ENCODE peak calls at places on chromosome 21, in four cellular contexts. Y is ovary, V is IMR-90, A is AG09309. K is an unnamed sample.

GRCh38 chr21:29077651-29078090 is 4.2 kb upstream of the CCT8 start:
- DNase-seq in Y (no peak), V (peak; percentile 48), A (no peak), K (no peak)

GRCh38 chr21:41803316-41803715 is 36.5 kb upstream of the RIPK4 start:
- DNase-seq in Y (no peak), V (no peak), A (no peak), K (no peak)

GRCh38 chr21:29300547-29301138 is 1.9 kb downstream of the BACH1 start:
- DNase-seq in Y (no peak), V (peak; percentile 56), A (no peak), K (no peak)

GRCh38 chr21:21216013-21216412 is 217.8 kb downstream of the NCAM2 start:
- DNase-seq in Y (no peak), V (no peak), A (no peak), K (no peak)

GRCh38 chr21:43611598-43612369 is 47.5 kb downstream of the HSF2BP start:
- DNase-seq in Y (peak; percentile 64), V (peak; percentile 95), A (no peak), K (no peak)

GRCh38 chr21:42688841-42689371 is 35.5 kb downstream of the PDE9A start:
- DNase-seq in Y (no peak), V (no peak), A (no peak), K (no peak)

GRCh38 chr21:15809818-15810217 is 80.0 kb downstream of the USP25 start:
- DNase-seq in Y (no peak), V (peak; percentile 78), A (no peak), K (no peak)

GRCh38 chr21:23725576-23725975 is 1881.7 kb downstream of the MRPL39 start:
- DNase-seq in Y (no peak), V (no peak), A (no peak), K (no peak)

GRCh38 chr21:39637971-39638628 is 25.4 kb downstream of the B3GALT5 start:
- DNase-seq in Y (no peak), V (no peak), A (no peak), K (no peak)

GRCh38 chr21:40568756-40569155 is 278.2 kb downstream of the DSCAM start:
- DNase-seq in Y (no peak), V (no peak), A (no peak), K (no peak)

GRCh38 chr21:16117851-16118592 is 388.2 kb downstream of the USP25 start:
- DNase-seq in Y (no peak), V (peak; percentile 88), A (peak; percentile 88), K (no peak)

GRCh38 chr21:20551939-20552338 is 446.3 kb upstream of the NCAM2 start:
- DNase-seq in Y (no peak), V (no peak), A (no peak), K (no peak)

GRCh38 chr21:42319851-42320602 is 4.8 kb upstream of the TFF3 start:
- DNase-seq in Y (no peak), V (no peak), A (no peak), K (no peak)

GRCh38 chr21:24045775-24046215 is 1561.5 kb downstream of the MRPL39 start:
- DNase-seq in Y (peak; percentile 51), V (peak; percentile 99), A (no peak), K (peak; percentile 87)

GRCh38 chr21:9837946-9838801 is 683.2 kb upstream of the TPTE start:
- DNase-seq in Y (no peak), V (no peak), A (no peak), K (no peak)

GRCh38 chr21:39016740-39017315 is 166.4 kb downstream of the PSMG1 start:
- DNase-seq in Y (no peak), V (peak; percentile 40), A (peak; percentile 33), K (no peak)

GRCh38 chr21:43771698-43772367 is 4.3 kb downstream of the CSTB start:
- DNase-seq in Y (no peak), V (no peak), A (no peak), K (no peak)

GRCh38 chr21:42555756-42556438 is 42.2 kb downstream of the SLC37A1 start:
- DNase-seq in Y (no peak), V (no peak), A (no peak), K (no peak)

GRCh38 chr21:28641731-28642130 is 350.9 kb downstream of the LTN1 start:
- DNase-seq in Y (no peak), V (no peak), A (no peak), K (no peak)

GRCh38 chr21:41816583-41817165 is 49.8 kb upstream of the RIPK4 start:
- DNase-seq in Y (peak; percentile 60), V (peak; percentile 46), A (peak; percentile 4), K (no peak)

GRCh38 chr21:42343101-42343500 is 7.7 kb downstream of the TFF2 start:
- DNase-seq in Y (no peak), V (no peak), A (no peak), K (no peak)

GRCh38 chr21:28906236-28906635 is 86.4 kb downstream of the LTN1 start:
- DNase-seq in Y (no peak), V (no peak), A (no peak), K (no peak)

GRCh38 chr21:24514081-24514733 is 1093.1 kb downstream of the MRPL39 start:
- DNase-seq in Y (no peak), V (peak; percentile 27), A (no peak), K (no peak)

GRCh38 chr21:43193651-43194302 is 25.0 kb downstream of the CRYAA start:
- DNase-seq in Y (no peak), V (peak; percentile 89), A (peak; percentile 32), K (no peak)

GRCh38 chr21:16124397-16125130 is 394.8 kb downstream of the USP25 start:
- DNase-seq in Y (peak; percentile 17), V (peak; percentile 89), A (peak; percentile 90), K (peak; percentile 43)

GRCh38 chr21:42833439-42833815 is 45.9 kb downstream of the WDR4 start:
- DNase-seq in Y (no peak), V (peak; percentile 5), A (no peak), K (no peak)

GRCh38 chr21:37207441-37208009 is 59.6 kb downstream of the VPS26C start:
- DNase-seq in Y (no peak), V (no peak), A (no peak), K (no peak)

GRCh38 chr21:15494481-15494880 is 235.3 kb upstream of the USP25 start:
- DNase-seq in Y (no peak), V (no peak), A (no peak), K (no peak)

GRCh38 chr21:41726630-41726969 is 40.3 kb downstream of the RIPK4 start:
- DNase-seq in Y (no peak), V (no peak), A (no peak), K (no peak)

GRCh38 chr21:41706678-41707077 is 60.2 kb downstream of the RIPK4 start:
- DNase-seq in Y (no peak), V (peak; percentile 39), A (no peak), K (no peak)

GRCh38 chr21:43667191-43667904 is 8.0 kb downstream of the RRP1B start:
- DNase-seq in Y (no peak), V (peak; percentile 81), A (peak; percentile 70), K (no peak)

GRCh38 chr21:31731112-31731801 is 661 bp downstream of the SCAF4 start:
- DNase-seq in Y (peak; percentile 25), V (no peak), A (no peak), K (no peak)
- TF ChIP-seq CTCF in Y (no peak), V (no peak), A (no peak), K (no peak)

DNA sequence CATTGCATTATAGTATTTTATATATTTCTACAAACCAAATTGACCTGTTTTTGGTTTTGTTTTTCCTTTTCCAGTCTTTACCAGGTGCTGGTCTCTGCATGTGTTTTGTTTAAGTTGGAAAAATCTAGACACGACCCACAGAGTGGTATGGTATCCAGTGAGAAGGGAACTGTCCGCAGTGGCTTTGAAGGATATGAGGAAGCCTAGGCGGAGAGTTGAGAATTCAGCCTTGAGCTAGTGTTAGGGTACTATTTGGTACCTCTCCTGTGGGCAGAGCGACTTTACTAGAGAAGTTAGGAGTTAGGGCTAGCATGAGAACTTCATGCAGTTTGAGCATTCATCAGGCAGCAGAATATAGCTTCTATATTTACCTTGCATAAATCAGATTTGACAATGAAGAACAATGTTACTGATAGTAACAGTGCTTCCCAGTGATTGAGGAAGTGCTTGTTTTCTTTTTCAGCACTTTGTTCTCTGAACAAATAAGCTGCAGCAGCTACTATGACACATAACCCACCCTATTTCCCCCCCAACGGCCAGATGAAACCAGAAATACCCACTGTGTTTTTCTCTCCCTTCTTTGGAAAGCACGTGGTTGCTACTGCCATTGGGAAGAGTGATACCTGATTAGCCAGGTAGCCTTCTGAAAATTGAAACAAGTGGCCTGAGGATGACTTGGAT is 19.0 kb downstream of the MRPS6 start:
- DNase-seq in Y (no peak), V (no peak), A (no peak), K (no peak)
- H3K4me3 ChIP-seq in Y (no peak overlapping the region), V (no peak overlapping the region), A (no peak overlapping the region), K (no peak overlapping the region)

GRCh38 chr21:18368193-18368592 is 35.4 kb downstream of the TMPRSS15 start:
- DNase-seq in Y (no peak), V (no peak), A (no peak), K (no peak)

GRCh38 chr21:18370292-18370691 is 33.3 kb downstream of the TMPRSS15 start:
- DNase-seq in Y (no peak), V (no peak), A (no peak), K (no peak)

GRCh38 chr21:18373631-18374030 is 30.0 kb downstream of the TMPRSS15 start:
- DNase-seq in Y (no peak), V (no peak), A (no peak), K (no peak)

DNA sequence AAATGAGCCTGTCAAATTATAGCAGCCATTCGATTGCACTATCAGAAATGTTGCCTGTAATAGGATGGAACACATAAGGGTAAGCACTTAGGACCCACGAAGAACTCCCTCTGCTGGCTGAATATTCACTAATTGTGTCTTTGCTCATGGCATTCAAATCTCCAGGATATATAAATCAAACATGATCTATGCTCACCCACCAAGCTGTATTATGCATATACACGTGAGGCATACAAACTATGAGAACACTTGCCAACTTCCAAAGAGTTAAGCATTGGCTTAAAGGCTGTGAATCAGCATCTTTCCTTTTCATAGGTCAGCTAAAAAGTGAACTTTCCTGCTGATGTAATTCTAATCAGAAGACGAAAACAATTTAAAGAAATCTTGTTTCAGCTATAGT is 34.5 kb downstream of the TMPRSS15 start:
- DNase-seq in Y (no peak), V (no peak), A (no peak), K (no peak)
- TF ChIP-seq CTCF in Y (no peak), V (no peak), A (no peak), K (peak; percentile 47)

GRCh38 chr21:26842976-26843911 is 2.0 kb downstream of the ADAMTS1 start:
- DNase-seq in Y (peak; percentile 92), V (peak; percentile 96), A (peak; percentile 86), K (peak; percentile 56)
- H3K4me3 ChIP-seq in Y (peak overlapping the region; percentile 87), V (peak overlapping the region; percentile 97), A (peak overlapping the region; percentile 93), K (peak overlapping the region; percentile 96)

GRCh38 chr21:44911384-44912157 is 9.1 kb downstream of the ITGB2 start:
- DNase-seq in Y (no peak), V (no peak), A (no peak), K (peak; percentile 33)
- TF ChIP-seq CTCF in Y (no peak), V (no peak), A (no peak), K (peak; percentile 82)

GRCh38 chr21:14306143-14306907 is 76.6 kb downstream of the HSPA13 start:
- DNase-seq in Y (no peak), V (peak; percentile 3), A (no peak), K (no peak)
- H3K4me3 ChIP-seq in Y (no peak overlapping the region), V (no peak overlapping the region), A (no peak overlapping the region), K (no peak overlapping the region)

GRCh38 chr21:34583926-34584563 is 30.9 kb downstream of the RCAN1 start:
- DNase-seq in Y (no peak), V (no peak), A (no peak), K (no peak)

GRCh38 chr21:34580181-34580700 is 34.7 kb downstream of the RCAN1 start:
- DNase-seq in Y (no peak), V (no peak), A (no peak), K (no peak)

GRCh38 chr21:34579411-34579810 is 35.5 kb downstream of the RCAN1 start:
- DNase-seq in Y (no peak), V (peak; percentile 86), A (no peak), K (no peak)

GRCh38 chr21:34582506-34583150 is 32.3 kb downstream of the RCAN1 start:
- DNase-seq in Y (no peak), V (peak; percentile 65), A (no peak), K (no peak)
- TF ChIP-seq CTCF in Y (no peak), V (peak; percentile 75), A (peak; percentile 71), K (peak; percentile 56)